ENCODE peak calls at places on chromosomes 3 and 15, in nine cellular contexts. P, W, A, E, N, Q, X, S and O are unnamed samples.
A peak's percentile ranks its signal among the peaks of the same experiment; 100 is the strongest.

GRCh38 chr3:120450261-120450913 is 405 bp downstream of the FSTL1 start:
- DNase-seq in P (peak; percentile 51), W (peak; percentile 4), A (peak; percentile 64), E (peak; percentile 36), N (no peak), Q (peak; percentile 31), X (peak; percentile 1), S (no peak), O (peak; percentile 59)

GRCh38 chr3:10683106-10683505 is 132.9 kb upstream of the SLC6A11 start:
- DNase-seq in P (no peak), W (peak; percentile 33), A (peak; percentile 13), E (peak; percentile 2), N (no peak), Q (no peak), X (no peak), S (no peak), O (peak; percentile 48)

GRCh38 chr3:102129774-102130608 is 280.7 kb downstream of the NFKBIZ start:
- DNase-seq in P (no peak), W (no peak), A (peak; percentile 78), E (peak; percentile 92), N (no peak), Q (no peak), X (no peak), S (peak; percentile 76), O (peak; percentile 57)

GRCh38 chr3:183555541-183556081 is at the start of gene KLHL6:
- DNase-seq in P (no peak), W (no peak), A (no peak), E (no peak), N (peak; percentile 65), Q (peak; percentile 43), X (peak; percentile 63), S (no peak), O (no peak)

GRCh38 chr15:31871159-31871886 is 159.0 kb upstream of the CHRNA7 start:
- DNase-seq in P (no peak), W (no peak), A (no peak), E (no peak), N (no peak), Q (peak; percentile 37), X (no peak), S (no peak), O (peak; percentile 18)

GRCh38 chr3:186162221-186162620 is 53.3 kb upstream of the ETV5 start:
- DNase-seq in P (no peak), W (no peak), A (no peak), E (peak; percentile 13), N (peak; percentile 43), Q (no peak), X (no peak), S (no peak), O (no peak)

GRCh38 chr15:64856429-64857145 is 14.9 kb downstream of the PLEKHO2 start:
- DNase-seq in P (no peak), W (peak; percentile 27), A (peak; percentile 57), E (peak; percentile 57), N (no peak), Q (no peak), X (no peak), S (peak; percentile 64), O (peak; percentile 91)

GRCh38 chr3:120560304-120561250 is 35.6 kb upstream of the NDUFB4 start:
- DNase-seq in P (no peak), W (no peak), A (no peak), E (no peak), N (no peak), Q (no peak), X (no peak), S (no peak), O (no peak)

GRCh38 chr3:101252307-101252706 is 68.1 kb downstream of the IMPG2 start:
- DNase-seq in P (no peak), W (no peak), A (no peak), E (no peak), N (no peak), Q (no peak), X (no peak), S (no peak), O (no peak)

GRCh38 chr15:92958105-92958504 is 58.0 kb downstream of the CHD2 start:
- DNase-seq in P (no peak), W (no peak), A (peak; percentile 60), E (peak; percentile 55), N (no peak), Q (no peak), X (peak; percentile 30), S (no peak), O (peak; percentile 60)

GRCh38 chr3:136547293-136547692 is 204.9 kb downstream of the STAG1 start:
- DNase-seq in P (peak; percentile 18), W (no peak), A (no peak), E (peak; percentile 48), N (no peak), Q (no peak), X (no peak), S (peak; percentile 29), O (no peak)